ENCODE peak calls at places on chromosomes 2 and 18, in seven cellular contexts. X is activated gamma-delta T cell treated with Interleukin-2 at 50 U/mL for 16 hours; O is IMR-90; W is HT1080; E is tibial artery; G is kidney tubule cell; T is activated T-helper 1 cell treated with anti-CD3 and anti-CD28 coated beads, Interleukin-12 subunit alpha, Interleukin-12 subunit beta, Interleukin-2, Interleukin-4 antibody, amounts not matched to agents 30 ng/mL and 10 ng/mL and 1 ng/mL, durations not matched to agents 14 hours and 24 hours and 36 hours. Z is an unnamed sample.

GRCh38 chr18:74570266-74570665 is 27.4 kb upstream of the ZNF407 start:
- DNase-seq in X (no peak), O (no peak), W (no peak), E (no peak), G (no peak), T (no peak), Z (no peak)

GRCh38 chr2:188523901-188524300 is 232.2 kb downstream of the GULP1 start:
- DNase-seq in X (no peak), O (peak), W (no peak), E (no peak), G (no peak), T (no peak), Z (no peak)

GRCh38 chr2:232229296-232229916 is 149.1 kb upstream of the ALPP start:
- DNase-seq in X (no peak), O (peak), W (no peak), E (no peak), G (peak), T (no peak), Z (peak)

GRCh38 chr2:15069149-15069548 is 436.6 kb downstream of the LRATD1 start:
- DNase-seq in X (no peak), O (peak), W (no peak), E (no peak), G (no peak), T (no peak), Z (no peak)

GRCh38 chr2:79855264-79856006 is 342.6 kb downstream of the CTNNA2 start:
- DNase-seq in X (no peak), O (peak), W (no peak), E (no peak), G (peak), T (no peak), Z (no peak)

GRCh38 chr18:62781893-62782292 is 66.6 kb downstream of the PHLPP1 start:
- DNase-seq in X (no peak), O (peak), W (peak), E (no peak), G (peak), T (no peak), Z (no peak)

GRCh38 chr2:65436825-65437221 is 4.4 kb upstream of the SPRED2 start:
- DNase-seq in X (no peak), O (no peak), W (no peak), E (no peak), G (no peak), T (peak), Z (no peak)

GRCh38 chr2:3073721-3074120 is 303.9 kb downstream of the EIPR1 start:
- DNase-seq in X (no peak), O (no peak), W (no peak), E (no peak), G (no peak), T (no peak), Z (no peak)

GRCh38 chr2:20146401-20146800 is 78.5 kb downstream of the SDC1 start:
- DNase-seq in X (no peak), O (no peak), W (no peak), E (no peak), G (no peak), T (no peak), Z (no peak)

GRCh38 chr2:60884795-60885194 is 3.4 kb downstream of the REL start:
- DNase-seq in X (no peak), O (peak), W (no peak), E (no peak), G (no peak), T (no peak), Z (peak)

GRCh38 chr18:3452750-3453539 is 3.0 kb downstream of the TGIF1 start:
- DNase-seq in X (no peak), O (peak), W (peak), E (no peak), G (peak), T (no peak), Z (peak)

GRCh38 chr2:241852116-241852980 is 6.3 kb downstream of the PDCD1 start:
- DNase-seq in X (no peak), O (no peak), W (no peak), E (no peak), G (no peak), T (no peak), Z (no peak)

GRCh38 chr2:217489145-217489960 is 513.4 kb downstream of the TNS1 start:
- DNase-seq in X (no peak), O (no peak), W (peak), E (no peak), G (no peak), T (no peak), Z (peak)

GRCh38 chr2:61451178-61451577 is 19.7 kb downstream of the USP34 start:
- DNase-seq in X (no peak), O (no peak), W (no peak), E (no peak), G (no peak), T (no peak), Z (no peak)

GRCh38 chr2:160592401-160592800 is 98.8 kb upstream of the RBMS1 start:
- DNase-seq in X (no peak), O (no peak), W (no peak), E (no peak), G (no peak), T (no peak), Z (no peak)

GRCh38 chr18:49024808-49025361 is 74.1 kb upstream of the SMAD7 start:
- DNase-seq in X (no peak), O (no peak), W (no peak), E (peak), G (no peak), T (no peak), Z (no peak)

GRCh38 chr2:100875516-100876230 is 55.7 kb downstream of the NPAS2 start:
- DNase-seq in X (no peak), O (no peak), W (no peak), E (no peak), G (no peak), T (no peak), Z (no peak)

GRCh38 chr2:66428986-66429612 is 5.8 kb upstream of the MEIS1 start:
- DNase-seq in X (no peak), O (peak), W (peak), E (no peak), G (peak), T (no peak), Z (no peak)

GRCh38 chr18:58104071-58104470 is 60.0 kb downstream of the NEDD4L start:
- DNase-seq in X (no peak), O (no peak), W (no peak), E (no peak), G (no peak), T (no peak), Z (no peak)

GRCh38 chr2:20365249-20365817 is 14.7 kb upstream of the PUM2 start:
- DNase-seq in X (no peak), O (peak), W (peak), E (no peak), G (peak), T (peak), Z (no peak)

GRCh38 chr18:61894751-61895524 is 2.1 kb upstream of the RNF152 start:
- DNase-seq in X (peak), O (no peak), W (no peak), E (no peak), G (no peak), T (no peak), Z (no peak)

GRCh38 chr18:49668583-49669290 is 106.9 kb downstream of the LIPG start:
- DNase-seq in X (no peak), O (no peak), W (no peak), E (no peak), G (no peak), T (no peak), Z (peak)

GRCh38 chr2:166233244-166233643 is 105.4 kb upstream of the SCN1A start:
- DNase-seq in X (no peak), O (no peak), W (no peak), E (no peak), G (no peak), T (no peak), Z (no peak)

GRCh38 chr2:112767693-112768380 is 3.4 kb upstream of the CKAP2L start:
- DNase-seq in X (no peak), O (no peak), W (peak), E (no peak), G (no peak), T (no peak), Z (no peak)

GRCh38 chr2:173972636-173973035 is 7.5 kb upstream of the SP3 start:
- DNase-seq in X (no peak), O (peak), W (peak), E (no peak), G (peak), T (no peak), Z (peak)

GRCh38 chr2:215358312-215358845 is 46.5 kb downstream of the ATIC start:
- DNase-seq in X (no peak), O (peak), W (no peak), E (no peak), G (peak), T (no peak), Z (no peak)

GRCh38 chr2:235468978-235469694 is 24.7 kb upstream of the AGAP1 start:
- DNase-seq in X (no peak), O (peak), W (peak), E (peak), G (peak), T (no peak), Z (peak)

GRCh38 chr2:233130024-233130423 is 69.9 kb downstream of the INPP5D start:
- DNase-seq in X (no peak), O (no peak), W (no peak), E (no peak), G (no peak), T (no peak), Z (no peak)

GRCh38 chr2:130759906-130760753 is 4.8 kb downstream of the AMER3 start:
- DNase-seq in X (no peak), O (no peak), W (peak), E (no peak), G (peak), T (no peak), Z (peak)

GRCh38 chr2:234691968-234692955 is 195.4 kb upstream of the ARL4C start:
- DNase-seq in X (no peak), O (no peak), W (no peak), E (no peak), G (no peak), T (no peak), Z (no peak)

GRCh38 chr2:173537694-173538093 is 183.0 kb downstream of the CDCA7 start:
- DNase-seq in X (no peak), O (no peak), W (no peak), E (no peak), G (no peak), T (no peak), Z (no peak)

GRCh38 chr2:191114403-191114886 is 36.3 kb downstream of the STAT4 start:
- DNase-seq in X (peak), O (peak), W (no peak), E (no peak), G (peak), T (peak), Z (no peak)

GRCh38 chr2:234462218-234462992 is 34.5 kb downstream of the ARL4C start:
- DNase-seq in X (no peak), O (no peak), W (no peak), E (no peak), G (no peak), T (no peak), Z (no peak)

GRCh38 chr2:227462972-227463931 is 8.7 kb upstream of the AGFG1 start:
- DNase-seq in X (no peak), O (no peak), W (no peak), E (no peak), G (no peak), T (no peak), Z (no peak)

GRCh38 chr2:64727843-64728463 is 74.2 kb upstream of the SERTAD2 start:
- DNase-seq in X (no peak), O (no peak), W (no peak), E (no peak), G (peak), T (no peak), Z (no peak)

GRCh38 chr2:241036964-241037421 is 38.6 kb downstream of the SNED1 start:
- DNase-seq in X (no peak), O (no peak), W (no peak), E (no peak), G (no peak), T (no peak), Z (no peak)

Z was measured in Daoy.